ENCODE peak calls at places on chromosomes 1 and 21, in nine cellular contexts. S is cardiac muscle cell, M is foreskin fibroblast, N is HFF-Myc, W is tibial artery, O is astrocyte of the spinal cord, Q is ovary, V is OCI-LY7, C is lower leg skin. X is an unnamed sample.

GRCh38 chr1:201311356-201312011 is 28.2 kb downstream of the PKP1 start:
- DNase-seq in S (no peak), M (no peak), N (no peak), W (no peak), O (no peak), Q (no peak), V (no peak), C (peak; percentile 74), X (no peak)

GRCh38 chr1:82177190-82177589 is 376.5 kb downstream of the ADGRL2 start:
- DNase-seq in S (peak; percentile 60), M (peak; percentile 50), N (no peak), W (no peak), O (peak; percentile 28), Q (no peak), V (no peak), C (no peak), X (no peak)

GRCh38 chr1:218634212-218634611 is 289.1 kb downstream of the TGFB2 start:
- DNase-seq in S (no peak), M (no peak), N (no peak), W (no peak), O (no peak), Q (no peak), V (no peak), C (no peak), X (no peak)

GRCh38 chr21:35198004-35198403 is 148.9 kb upstream of the RUNX1 start:
- DNase-seq in S (peak; percentile 79), M (peak; percentile 92), N (peak; percentile 79), W (no peak), O (peak; percentile 90), Q (no peak), V (no peak), C (peak; percentile 21), X (peak; percentile 66)

GRCh38 chr1:58848818-58849411 is 65.1 kb upstream of the JUN start:
- DNase-seq in S (peak; percentile 94), M (peak; percentile 100), N (peak; percentile 87), W (peak; percentile 87), O (peak; percentile 99), Q (peak; percentile 74), V (no peak), C (peak; percentile 47), X (peak; percentile 91)

GRCh38 chr1:160907976-160908375 is 23.0 kb upstream of the ITLN1 start:
- DNase-seq in S (peak; percentile 96), M (no peak), N (no peak), W (no peak), O (no peak), Q (peak; percentile 48), V (no peak), C (no peak), X (peak; percentile 3)

GRCh38 chr1:7581754-7582264 is 189.3 kb upstream of the VAMP3 start:
- DNase-seq in S (peak; percentile 9), M (peak; percentile 8), N (no peak), W (peak; percentile 25), O (no peak), Q (no peak), V (no peak), C (no peak), X (no peak)

GRCh38 chr1:246798107-246798506 is 73.9 kb downstream of the SCCPDH start:
- DNase-seq in S (no peak), M (no peak), N (no peak), W (no peak), O (no peak), Q (no peak), V (no peak), C (no peak), X (no peak)

GRCh38 chr21:41359289-41359688 is 2.5 kb upstream of the MX2 start:
- DNase-seq in S (no peak), M (no peak), N (no peak), W (no peak), O (no peak), Q (no peak), V (no peak), C (no peak), X (no peak)
- TF ChIP-seq CTCF in S (no peak), M (no peak), N (no peak), W (no peak), O (no peak), Q (no peak), V (no peak), C (no peak), X (no peak)

GRCh38 chr1:184755226-184756065 is 788 bp upstream of the EDEM3 start:
- DNase-seq in S (peak; percentile 52), M (peak; percentile 65), N (peak; percentile 5), W (no peak), O (peak; percentile 60), Q (no peak), V (peak; percentile 33), C (no peak), X (peak; percentile 6)

GRCh38 chr1:184753093-184753492 is 1.6 kb downstream of the EDEM3 start:
- DNase-seq in S (no peak), M (no peak), N (no peak), W (no peak), O (no peak), Q (no peak), V (no peak), C (no peak), X (no peak)

GRCh38 chr1:184753608-184754478 is 815 bp downstream of the EDEM3 start:
- DNase-seq in S (peak; percentile 44), M (peak; percentile 41), N (no peak), W (peak; percentile 76), O (peak; percentile 30), Q (no peak), V (peak; percentile 57), C (no peak), X (peak; percentile 12)

GRCh38 chr1:184754479-184755225 is at the start of gene EDEM3:
- DNase-seq in S (peak; percentile 100), M (peak; percentile 100), N (peak; percentile 99), W (peak; percentile 99), O (peak; percentile 99), Q (peak; percentile 97), V (peak; percentile 98), C (peak; percentile 99), X (peak; percentile 98)

DNA sequence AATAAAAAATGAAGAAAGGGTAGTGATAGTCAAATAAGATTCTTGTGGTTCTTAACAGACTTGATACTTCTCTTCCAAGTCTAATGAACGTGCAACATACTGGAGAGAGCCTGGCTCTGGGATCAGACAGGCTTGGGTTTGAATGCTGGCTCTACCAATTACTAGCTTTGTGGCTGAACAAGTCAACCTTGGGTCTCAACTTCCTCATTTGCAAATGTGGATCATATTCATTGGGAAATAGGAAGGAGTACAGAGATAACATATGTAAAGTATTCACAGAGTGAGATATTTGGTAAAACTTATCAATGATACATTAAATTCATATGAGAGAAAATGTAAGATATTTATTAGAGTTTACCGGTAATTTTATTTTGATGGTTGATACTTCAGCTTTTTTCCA is 2.0 kb downstream of the EDEM3 start:
- DNase-seq in S (no peak), M (no peak), N (no peak), W (no peak), O (no peak), Q (no peak), V (no peak), C (no peak), X (no peak)
- H3K4me3 ChIP-seq in S (no peak overlapping the region), M (no peak overlapping the region), N (no peak overlapping the region), W (no peak overlapping the region), O (no peak overlapping the region), Q (no peak overlapping the region), V (peak overlapping the region; percentile 81), C (no peak overlapping the region), X (no peak overlapping the region)

GRCh38 chr1:6415979-6416656 is 3.6 kb downstream of the HES2 start:
- DNase-seq in S (no peak), M (no peak), N (no peak), W (no peak), O (no peak), Q (no peak), V (no peak), C (no peak), X (no peak)

GRCh38 chr1:6416906-6417305 is 2.8 kb downstream of the HES2 start:
- DNase-seq in S (no peak), M (no peak), N (no peak), W (no peak), O (no peak), Q (no peak), V (no peak), C (no peak), X (no peak)

GRCh38 chr1:6412896-6413295 is 6.8 kb downstream of the HES2 start:
- DNase-seq in S (no peak), M (no peak), N (no peak), W (no peak), O (no peak), Q (no peak), V (no peak), C (no peak), X (no peak)

GRCh38 chr1:6414881-6415280 is 4.8 kb downstream of the HES2 start:
- DNase-seq in S (no peak), M (no peak), N (no peak), W (no peak), O (no peak), Q (no peak), V (no peak), C (no peak), X (no peak)

DNA sequence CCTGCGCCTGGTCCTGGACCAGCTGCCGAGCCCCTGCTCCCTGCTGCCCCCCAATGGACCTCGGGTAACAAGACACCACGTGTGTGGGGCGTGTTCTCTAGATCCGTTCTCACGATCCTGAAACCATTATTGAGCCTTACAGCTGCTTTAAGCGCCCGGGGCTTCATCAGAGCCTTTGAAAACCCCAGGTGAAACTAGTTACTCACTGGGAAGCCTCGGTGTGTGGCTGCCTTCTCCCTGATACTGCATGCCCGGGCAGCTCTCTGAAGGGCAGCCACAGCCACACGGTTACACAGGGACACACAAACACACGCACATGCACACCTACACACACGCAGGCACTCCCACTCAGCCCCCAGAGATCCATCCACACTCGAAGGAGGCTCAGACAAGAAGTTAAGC is 5.3 kb downstream of the HES2 start:
- DNase-seq in S (peak; percentile 45), M (peak; percentile 70), N (peak; percentile 55), W (no peak), O (peak; percentile 44), Q (no peak), V (peak; percentile 43), C (no peak), X (no peak)
- TF ChIP-seq CTCF in S (peak; percentile 77), M (peak; percentile 62), N (peak; percentile 75), W (no peak), O (peak; percentile 66), Q (no peak), V (peak; percentile 77), C (no peak), X (peak; percentile 73)

GRCh38 chr1:31865728-31866449 is 50.1 kb upstream of the SPOCD1 start:
- DNase-seq in S (no peak), M (no peak), N (no peak), W (no peak), O (no peak), Q (no peak), V (no peak), C (no peak), X (no peak)

GRCh38 chr1:31869473-31869872 is 53.7 kb upstream of the SPOCD1 start:
- DNase-seq in S (no peak), M (peak; percentile 9), N (no peak), W (no peak), O (no peak), Q (no peak), V (no peak), C (no peak), X (no peak)

GRCh38 chr1:31868862-31869261 is 53.0 kb upstream of the SPOCD1 start:
- DNase-seq in S (no peak), M (no peak), N (no peak), W (no peak), O (no peak), Q (no peak), V (no peak), C (no peak), X (no peak)

GRCh38 chr1:31867546-31867945 is 51.7 kb upstream of the SPOCD1 start:
- DNase-seq in S (no peak), M (no peak), N (no peak), W (no peak), O (no peak), Q (no peak), V (no peak), C (no peak), X (no peak)

GRCh38 chr1:31866450-31866801 is 50.6 kb upstream of the SPOCD1 start:
- DNase-seq in S (no peak), M (no peak), N (no peak), W (no peak), O (no peak), Q (no peak), V (peak; percentile 48), C (no peak), X (no peak)
- H3K4me3 ChIP-seq in S (no peak overlapping the region), M (no peak overlapping the region), N (no peak overlapping the region), W (no peak overlapping the region), O (no peak overlapping the region), Q (no peak overlapping the region), V (no peak overlapping the region), C (no peak overlapping the region), X (no peak overlapping the region)